ENCODE peak calls at places on chromosomes 11 and 22, in four cellular contexts. B, Z, G and U are unnamed samples.
A peak's percentile ranks its signal among the peaks of the same experiment; 100 is the strongest.

GRCh38 chr11:129315781-129316579 is 59.7 kb upstream of the BARX2 start:
- DNase-seq in G (no peak), B (peak; percentile 45), Z (no peak), U (no peak)

GRCh38 chr11:92843455-92843854 is 126.0 kb upstream of the MTNR1B start:
- DNase-seq in B (no peak), Z (no peak), G (no peak), U (peak; percentile 51)

GRCh38 chr11:57727185-57727584 is 14.1 kb upstream of the SELENOH start:
- DNase-seq in Z (no peak), B (no peak), G (no peak), U (no peak)

GRCh38 chr22:39317084-39317755 is 2.2 kb downstream of the RPL3 start:
- DNase-seq in B (no peak), G (no peak), Z (no peak), U (no peak)

GRCh38 chr11:113161671-113162589 is 152.5 kb upstream of the TTC12 start:
- DNase-seq in B (no peak), G (no peak), Z (no peak), U (no peak)

GRCh38 chr22:44248926-44249325 is 63.8 kb downstream of the SHISAL1 start:
- DNase-seq in B (no peak), Z (no peak), G (peak; percentile 7), U (no peak)

GRCh38 chr22:46430961-46431838 is 95.7 kb downstream of the TRMU start:
- DNase-seq in G (no peak), B (peak; percentile 72), Z (no peak), U (no peak)

GRCh38 chr11:126039485-126040271 is 23.0 kb downstream of the CDON start:
- DNase-seq in Z (peak; percentile 6), G (no peak), B (no peak), U (no peak)

GRCh38 chr22:22882033-22882717 is 5.4 kb upstream of the IGLL5 start:
- DNase-seq in G (no peak), B (no peak), Z (peak; percentile 81), U (no peak)

GRCh38 chr22:36385491-36386350 is 2.0 kb downstream of the MYH9 start:
- DNase-seq in Z (no peak), B (peak; percentile 57), G (no peak), U (no peak)

GRCh38 chr22:22446527-22446926 is 62.0 kb downstream of the ZNF280B start:
- DNase-seq in Z (no peak), B (no peak), G (no peak), U (no peak)

GRCh38 chr22:42990131-42990838 is 24.7 kb downstream of the PACSIN2 start:
- DNase-seq in G (no peak), Z (no peak), B (peak; percentile 45), U (no peak)

GRCh38 chr22:33126881-33127280 is 68.7 kb upstream of the SYN3 start:
- DNase-seq in Z (no peak), G (no peak), B (peak; percentile 39), U (peak; percentile 18)

GRCh38 chr11:75532200-75532972 is 6.6 kb upstream of the GDPD5 start:
- DNase-seq in Z (peak; percentile 82), G (peak; percentile 40), B (peak; percentile 70), U (peak; percentile 80)

GRCh38 chr22:30193031-30193794 is 53.3 kb downstream of the LIF start:
- DNase-seq in B (no peak), Z (no peak), G (no peak), U (no peak)

GRCh38 chr22:47858773-47859306 is 1096.4 kb downstream of the TBC1D22A start:
- DNase-seq in B (no peak), G (no peak), Z (no peak), U (no peak)

GRCh38 chr22:35995772-35996171 is 32.9 kb downstream of the RBFOX2 start:
- DNase-seq in Z (no peak), G (no peak), B (no peak), U (no peak)

GRCh38 chr11:71120346-71120963 is 131.9 kb downstream of the SHANK2 start:
- DNase-seq in G (no peak), B (peak; percentile 38), Z (no peak), U (peak; percentile 33)

GRCh38 chr11:10455637-10456487 is 798 bp downstream of the AMPD3 start:
- DNase-seq in G (peak; percentile 43), Z (peak; percentile 91), B (peak; percentile 25), U (peak; percentile 30)

GRCh38 chr11:13008625-13009475 is at the start of gene RASSF10:
- DNase-seq in G (no peak), Z (no peak), B (no peak), U (peak; percentile 17)

GRCh38 chr22:48099251-48099650 is 1336.8 kb downstream of the TBC1D22A start:
- DNase-seq in B (no peak), Z (no peak), G (no peak), U (no peak)

GRCh38 chr11:13036235-13036634 is 27.1 kb downstream of the RASSF10 start:
- DNase-seq in G (no peak), B (no peak), Z (no peak), U (no peak)

GRCh38 chr11:111283945-111284481 is 14.3 kb upstream of the POU2AF3 start:
- DNase-seq in G (no peak), B (no peak), Z (no peak), U (no peak)

GRCh38 chr11:2089536-2090165 is 49.5 kb downstream of the IGF2 start:
- DNase-seq in B (peak; percentile 54), Z (peak; percentile 93), G (no peak), U (peak; percentile 86)

GRCh38 chr11:122154227-122154626 is 38.2 kb upstream of the BLID start:
- DNase-seq in B (no peak), Z (no peak), G (no peak), U (no peak)

GRCh38 chr22:28600546-28601143 is 79.0 kb downstream of the TTC28 start:
- DNase-seq in B (peak; percentile 53), Z (peak; percentile 5), G (no peak), U (peak; percentile 36)

GRCh38 chr11:116123739-116124138 is 619.5 kb upstream of the CADM1 start:
- DNase-seq in Z (no peak), G (no peak), B (no peak), U (no peak)

GRCh38 chr11:66880484-66881211 is 23.8 kb downstream of the LRFN4 start:
- DNase-seq in Z (no peak), B (no peak), G (no peak), U (no peak)

GRCh38 chr11:66879583-66879982 is 22.7 kb downstream of the LRFN4 start:
- DNase-seq in B (no peak), G (no peak), Z (no peak), U (no peak)

GRCh38 chr11:66877585-66877984 is 20.7 kb downstream of the LRFN4 start:
- DNase-seq in Z (no peak), G (no peak), B (no peak), U (no peak)

GRCh38 chr11:66881436-66881835 is 24.6 kb downstream of the LRFN4 start:
- DNase-seq in Z (no peak), G (no peak), B (no peak), U (no peak)

GRCh38 chr11:66878554-66878953 is 21.7 kb downstream of the LRFN4 start:
- DNase-seq in G (no peak), Z (no peak), B (no peak), U (no peak)
- TF ChIP-seq FOXM1 in G (no peak), Z (no peak), B (no peak), U (no peak)

GRCh38 chr11:6733326-6734030 is 38.3 kb downstream of the OR2AG2 start:
- DNase-seq in Z (no peak), G (no peak), B (no peak), U (no peak)

GRCh38 chr11:6735306-6735705 is 36.5 kb downstream of the OR2AG2 start:
- DNase-seq in G (no peak), B (no peak), Z (no peak), U (no peak)

GRCh38 chr11:6736495-6737121 is 35.2 kb downstream of the OR2AG2 start:
- DNase-seq in Z (no peak), B (no peak), G (no peak), U (no peak)

GRCh38 chr11:6737872-6738466 is 33.8 kb downstream of the OR2AG2 start:
- DNase-seq in Z (peak; percentile 62), B (peak; percentile 41), G (no peak), U (peak; percentile 50)

DNA sequence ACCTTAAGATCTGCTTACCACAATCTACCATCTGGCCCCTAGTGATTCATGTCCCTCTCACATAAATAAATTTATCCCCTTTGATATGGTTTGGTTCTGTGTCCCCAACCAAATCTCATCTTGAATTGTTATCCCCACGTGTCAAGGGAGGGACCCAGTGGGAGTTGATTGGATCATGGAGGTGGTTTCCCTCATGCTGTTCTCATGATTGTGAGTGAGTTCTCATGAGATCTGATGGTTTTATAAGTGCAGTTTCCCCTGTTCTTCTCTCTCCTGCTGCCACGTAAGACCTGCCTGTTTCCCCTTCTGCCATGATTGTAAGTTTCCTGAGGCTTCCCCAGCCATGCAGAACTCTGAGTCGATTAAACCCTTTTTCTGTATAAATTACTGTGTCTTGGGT is 37.2 kb downstream of the OR2AG2 start:
- DNase-seq in Z (no peak), G (no peak), B (no peak), U (no peak)
- TF ChIP-seq FOXK2 in Z (no peak), G (no peak), B (no peak), U (no peak)

DNA sequence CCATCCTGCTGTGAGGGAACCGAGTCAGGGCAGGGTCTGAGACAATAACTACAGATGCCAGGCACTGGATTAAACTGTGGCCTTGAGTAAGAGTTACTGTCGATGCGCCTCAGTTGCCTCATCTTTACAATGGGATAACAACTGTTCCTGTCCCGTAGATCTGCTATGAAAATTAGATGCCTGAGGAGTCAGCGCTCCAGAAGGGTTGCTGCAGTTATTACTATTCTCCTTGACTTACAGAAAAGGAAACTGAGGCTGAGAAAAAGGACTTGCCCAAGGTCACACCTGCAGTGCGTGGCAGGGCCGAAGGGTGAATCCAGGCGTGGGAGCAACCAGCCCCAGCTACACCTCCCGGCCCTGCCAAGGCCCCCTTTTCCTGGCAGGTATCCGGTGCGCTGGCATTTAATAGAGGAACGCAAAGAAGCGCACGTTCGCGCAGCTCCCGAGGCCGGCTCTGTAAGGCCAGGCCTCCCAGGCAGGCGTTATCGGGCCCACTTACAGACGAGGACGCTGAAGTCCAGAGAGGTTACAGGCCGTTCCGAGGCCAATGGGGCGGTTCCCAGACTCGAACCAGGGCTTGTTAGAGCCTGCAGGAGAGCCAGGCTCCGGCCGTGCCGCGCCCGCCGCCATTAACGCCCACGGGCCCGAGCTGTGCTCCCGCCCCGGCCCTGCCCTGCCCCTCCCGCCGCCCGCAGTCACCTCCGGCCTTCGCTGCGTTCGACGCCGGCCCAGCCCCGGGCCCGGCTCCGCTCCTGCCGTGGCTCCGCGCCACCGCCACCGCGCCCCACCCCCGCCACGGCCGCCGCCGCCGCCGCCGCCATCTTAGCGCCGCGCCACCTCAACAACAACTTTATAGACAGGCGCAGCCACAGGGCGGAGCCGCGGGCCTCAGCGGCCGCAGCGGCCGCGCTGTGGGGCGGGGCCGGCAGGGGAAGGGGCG is at the start of gene C11orf68:
- DNase-seq in B (no peak), G (no peak), Z (no peak), U (peak; percentile 38)
- TF ChIP-seq FOXM1 in B (no peak), G (no peak), Z (peak; percentile 19), U (no peak)

DNA sequence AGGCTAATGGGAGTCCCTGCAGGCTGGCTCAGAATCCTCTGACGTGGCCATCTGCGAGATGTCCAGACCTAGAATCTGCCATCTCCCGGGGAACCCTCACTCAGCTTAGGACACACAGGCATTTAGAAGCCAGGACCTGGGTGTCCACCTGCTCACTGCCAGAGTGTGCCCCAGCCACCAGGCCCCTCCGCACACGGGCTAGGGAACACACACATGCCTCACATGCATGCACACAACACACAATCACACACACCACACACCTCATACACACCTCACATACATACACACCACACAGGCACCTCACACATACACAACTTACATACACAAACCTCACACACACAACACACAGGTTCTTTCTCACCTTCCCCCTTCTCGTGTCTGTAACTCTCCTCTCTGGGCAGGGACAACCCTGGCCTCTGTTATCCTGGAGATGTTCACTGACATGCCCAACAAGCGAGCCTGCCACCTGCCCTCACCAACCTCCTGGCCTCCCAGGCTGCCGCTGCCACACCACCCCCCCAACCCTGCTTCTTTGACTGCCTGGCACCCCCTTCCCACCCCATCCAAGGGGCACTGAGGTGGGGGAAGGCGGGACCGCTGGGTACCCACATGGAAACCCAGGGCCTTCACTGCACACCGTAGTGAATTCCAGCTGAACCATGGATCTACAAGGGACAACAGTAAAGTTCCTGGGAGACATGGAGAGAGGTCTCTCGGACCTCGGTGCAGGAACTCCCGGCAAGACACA is 38.1 kb downstream of the GNB1L start:
- DNase-seq in G (no peak), Z (no peak), B (no peak), U (no peak)
- TF ChIP-seq FOXK2 in G (no peak), Z (peak; percentile 36), B (no peak), U (no peak)